ENCODE peak calls at places on chromosome 5, in six cellular contexts. J is Peyer's patch, A is PC-9, Z is IMR-90, X is neuronal stem cell, R is hepatocyte. L is an unnamed sample. For H3K4me1, the result is how much of the 10 kb centered on the place peaks cover.

GRCh38 chr5:129631946-129632345 is 115.9 kb upstream of the MINAR2 start:
- DNase-seq in J (no peak), A (no peak), Z (no peak), X (no peak), R (no peak), L (no peak)

GRCh38 chr5:87268970-87269377 is 1.3 kb downstream of the RASA1 start:
- DNase-seq in J (no peak), A (no peak), Z (no peak), X (no peak), R (no peak), L (no peak)

GRCh38 chr5:9284272-9284671 is 261.6 kb downstream of the SEMA5A start:
- DNase-seq in J (no peak), A (no peak), Z (no peak), X (no peak), R (no peak), L (no peak)

GRCh38 chr5:11234501-11234911 is 473.5 kb upstream of the DAP start:
- DNase-seq in J (no peak), A (no peak), Z (no peak), X (no peak), R (peak), L (no peak)

GRCh38 chr5:106966686-106967315 is 703.9 kb downstream of the EFNA5 start:
- DNase-seq in J (no peak), A (no peak), Z (no peak), X (no peak), R (no peak), L (no peak)

GRCh38 chr5:18483386-18483785 is 849.1 kb downstream of the TAF11L14 start:
- DNase-seq in J (no peak), A (no peak), Z (no peak), X (no peak), R (no peak), L (no peak)

GRCh38 chr5:115450741-115451140 is 93.8 kb downstream of the FEM1C start:
- DNase-seq in J (no peak), A (no peak), Z (peak), X (no peak), R (no peak), L (no peak)

GRCh38 chr5:38634961-38635369 is 78.5 kb upstream of the LIFR start:
- DNase-seq in J (no peak), A (peak), Z (no peak), X (no peak), R (peak), L (no peak)

GRCh38 chr5:140299056-140299455 is 3.8 kb downstream of the PFDN1 start:
- DNase-seq in J (no peak), A (no peak), Z (no peak), X (no peak), R (no peak), L (no peak)

GRCh38 chr5:9516591-9516990 is 29.3 kb downstream of the SEMA5A start:
- DNase-seq in J (no peak), A (no peak), Z (no peak), X (no peak), R (no peak), L (no peak)

GRCh38 chr5:177476531-177477233 is 3.2 kb upstream of the DBN1 start:
- DNase-seq in J (no peak), A (no peak), Z (peak), X (no peak), R (no peak), L (no peak)

GRCh38 chr5:75089662-75090061 is 37.3 kb upstream of the GCNT4 start:
- DNase-seq in J (no peak), A (no peak), Z (no peak), X (no peak), R (no peak), L (no peak)

GRCh38 chr5:181043285-181044092 is 3.4 kb downstream of the BTNL9 start:
- DNase-seq in J (no peak), A (no peak), Z (no peak), X (no peak), R (no peak), L (no peak)

GRCh38 chr5:71810456-71811181 is 91.5 kb downstream of the CARTPT start:
- DNase-seq in J (no peak), A (no peak), Z (no peak), X (no peak), R (no peak), L (no peak)

GRCh38 chr5:78475370-78475769 is 115.0 kb downstream of the SCAMP1 start:
- DNase-seq in J (no peak), A (no peak), Z (no peak), X (no peak), R (no peak), L (no peak)

GRCh38 chr5:66849803-66850202 is 253.6 kb downstream of the MAST4 start:
- DNase-seq in J (no peak), A (no peak), Z (peak), X (no peak), R (no peak), L (no peak)

GRCh38 chr5:140417235-140417634 is 15.6 kb downstream of the ANKHD1 start:
- DNase-seq in J (no peak), A (no peak), Z (no peak), X (no peak), R (no peak), L (no peak)

GRCh38 chr5:158303883-158304282 is 444.9 kb upstream of the CLINT1 start:
- DNase-seq in J (no peak), A (no peak), Z (no peak), X (no peak), R (no peak), L (no peak)

GRCh38 chr5:144468542-144468941 is 297.9 kb downstream of the KCTD16 start:
- DNase-seq in J (no peak), A (no peak), Z (no peak), X (no peak), R (no peak), L (no peak)

GRCh38 chr5:124892185-124892848 is 145.9 kb upstream of the ZNF608 start:
- DNase-seq in J (no peak), A (no peak), Z (no peak), X (no peak), R (no peak), L (no peak)

GRCh38 chr5:109349419-109349818 is 60.4 kb downstream of the PJA2 start:
- DNase-seq in J (no peak), A (no peak), Z (no peak), X (no peak), R (no peak), L (no peak)

GRCh38 chr5:142904421-142904820 is 134.2 kb downstream of the ARHGAP26 start:
- DNase-seq in J (no peak), A (peak), Z (no peak), X (no peak), R (no peak), L (no peak)

GRCh38 chr5:7393921-7394799 is 1.8 kb upstream of the ADCY2 start:
- DNase-seq in J (no peak), A (no peak), Z (no peak), X (no peak), R (no peak), L (no peak)

GRCh38 chr5:177455036-177455660 is 8.5 kb downstream of the PRR7 start:
- DNase-seq in J (peak), A (peak), Z (peak), X (peak), R (peak), L (peak)

GRCh38 chr5:145979270-145980223 is 43.2 kb downstream of the SH3RF2 start:
- DNase-seq in J (no peak), A (no peak), Z (no peak), X (no peak), R (peak), L (no peak)
- H3K4me1 ChIP-seq in J (under half), A (half or more), Z (under half), X (under half), R (half or more), L (under half)

GRCh38 chr5:1495525-1495897 is 28.2 kb downstream of the LPCAT1 start:
- DNase-seq in J (no peak), A (no peak), Z (no peak), X (no peak), R (no peak), L (no peak)

GRCh38 chr5:1499851-1500250 is 23.9 kb downstream of the LPCAT1 start:
- DNase-seq in J (no peak), A (no peak), Z (no peak), X (no peak), R (no peak), L (no peak)

GRCh38 chr5:1497271-1497777 is 26.4 kb downstream of the LPCAT1 start:
- DNase-seq in J (no peak), A (no peak), Z (no peak), X (no peak), R (no peak), L (no peak)

GRCh38 chr5:1498623-1499416 is 24.9 kb downstream of the LPCAT1 start:
- DNase-seq in J (no peak), A (no peak), Z (no peak), X (no peak), R (no peak), L (no peak)

DNA sequence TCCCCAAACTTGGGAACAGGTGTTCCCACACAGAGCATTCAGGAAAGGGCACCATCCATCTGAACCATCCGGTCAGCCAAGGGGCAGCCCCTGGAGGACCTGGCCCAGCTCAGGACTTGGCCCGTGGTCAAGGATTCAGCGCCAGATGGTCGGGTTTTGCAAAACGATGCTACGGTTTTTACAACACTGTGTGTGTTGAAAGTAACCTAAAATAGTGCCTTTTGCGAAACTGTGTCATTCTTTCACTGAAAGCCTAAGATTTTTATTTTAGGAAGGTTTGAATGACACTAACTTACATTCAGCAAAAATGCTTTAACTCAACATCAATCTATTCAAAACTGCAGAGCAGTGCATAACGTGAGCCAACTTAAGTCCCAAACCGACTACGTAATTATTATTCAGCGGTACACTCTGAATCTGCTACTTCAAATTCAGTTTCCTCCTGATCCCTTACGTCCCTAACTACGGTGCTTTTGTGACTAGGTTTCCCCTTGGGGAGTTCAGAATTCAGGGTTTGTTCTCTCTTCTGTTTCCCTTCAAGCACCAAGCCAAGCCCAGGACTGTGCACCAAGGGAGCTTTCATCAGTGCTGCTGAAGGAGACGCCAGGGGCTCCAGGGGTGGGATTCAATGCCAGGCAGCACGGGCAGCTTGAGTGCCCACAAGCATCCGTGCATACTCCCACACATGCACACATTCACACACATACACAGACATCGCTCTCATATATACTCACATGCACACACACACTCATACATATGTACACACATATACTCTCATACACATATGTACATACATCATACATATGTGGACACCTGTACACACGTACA is 25.8 kb downstream of the LPCAT1 start:
- DNase-seq in J (no peak), A (no peak), Z (no peak), X (no peak), R (no peak), L (no peak)
- H3K4me1 ChIP-seq in J (under half), A (under half), Z (under half), X (under half), R (under half), L (under half)

GRCh38 chr5:173327948-173328895 is at the start of gene STC2:
- DNase-seq in J (no peak), A (peak), Z (peak), X (peak), R (peak), L (peak)

GRCh38 chr5:173327084-173327947 is 898 bp downstream of the STC2 start:
- DNase-seq in J (no peak), A (peak), Z (peak), X (peak), R (peak), L (no peak)

GRCh38 chr5:173324115-173325001 is 3.9 kb downstream of the STC2 start:
- DNase-seq in J (no peak), A (no peak), Z (peak), X (no peak), R (peak), L (no peak)

GRCh38 chr5:173325091-173325698 is 3.0 kb downstream of the STC2 start:
- DNase-seq in J (no peak), A (no peak), Z (no peak), X (no peak), R (no peak), L (no peak)

DNA sequence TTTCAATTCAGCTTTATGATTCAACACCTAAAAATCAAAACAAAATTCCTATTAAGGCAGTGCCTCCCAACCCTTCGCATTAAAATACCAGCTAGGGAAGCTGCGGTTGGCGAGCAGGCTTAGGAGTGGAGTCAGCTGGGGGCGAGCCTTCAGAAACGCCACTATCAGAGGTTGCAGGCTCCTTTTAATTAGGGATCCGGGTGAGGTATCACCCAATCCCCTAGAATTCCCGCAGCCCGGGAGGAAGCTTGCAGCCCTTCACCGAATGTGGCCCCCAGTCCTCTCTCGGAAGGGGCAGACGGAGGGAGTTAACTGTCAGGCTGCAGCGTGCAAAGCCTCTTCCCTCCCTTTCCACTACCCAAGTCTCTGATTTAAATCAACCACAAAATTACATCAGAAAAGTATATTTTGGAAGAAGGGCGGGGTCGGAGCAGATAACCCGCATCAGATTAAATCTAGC is 1.7 kb downstream of the STC2 start:
- DNase-seq in J (no peak), A (peak), Z (peak), X (no peak), R (no peak), L (no peak)
- H3K4me1 ChIP-seq in J (under half), A (under half), Z (under half), X (under half), R (half or more), L (under half)

GRCh38 chr5:149379807-149380374 is 799 bp upstream of the IL17B start:
- DNase-seq in J (no peak), A (no peak), Z (no peak), X (no peak), R (no peak), L (no peak)
- H3K4me1 ChIP-seq in J (under half), A (under half), Z (under half), X (under half), R (under half), L (under half)

DNA sequence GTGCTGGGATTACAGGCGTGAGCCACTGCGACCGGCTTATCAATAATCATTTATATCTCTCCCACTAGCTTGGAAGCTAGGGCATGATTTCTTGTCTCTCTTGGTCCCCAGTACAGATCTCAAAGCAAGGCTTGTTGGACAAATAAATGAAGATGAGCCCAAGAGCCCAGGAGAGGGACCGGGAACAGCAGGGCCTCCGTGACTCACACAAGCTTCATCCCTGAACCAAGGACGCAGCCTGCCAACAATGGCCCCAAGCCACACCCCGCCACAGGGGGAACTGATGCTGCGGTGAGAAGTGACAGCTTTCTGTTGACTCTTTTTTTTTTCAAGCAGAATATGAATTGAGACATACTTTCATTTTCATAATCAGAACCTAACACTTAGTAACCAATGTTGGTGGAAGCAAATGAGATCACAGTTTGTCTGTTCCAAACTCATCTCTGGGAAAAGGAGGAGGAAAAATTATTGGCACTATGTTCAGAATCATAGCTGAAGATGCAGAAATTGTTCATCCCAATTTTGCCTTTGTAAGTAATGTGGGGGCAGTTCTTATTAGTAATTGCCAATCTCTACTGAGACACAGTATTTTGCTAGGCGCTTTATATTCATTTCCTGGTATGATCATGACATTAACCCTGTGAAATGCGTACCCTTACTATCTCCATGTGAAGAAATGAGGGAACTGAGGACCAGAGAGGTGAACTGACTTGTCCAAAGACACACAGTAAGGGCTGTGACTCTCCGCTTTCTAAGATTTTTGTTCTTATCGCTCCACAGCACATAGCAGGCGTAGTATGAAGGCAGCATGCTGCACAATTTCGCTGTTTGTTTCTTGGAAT is 6.6 kb upstream of the DUSP1 start:
- DNase-seq in J (peak), A (peak), Z (peak), X (no peak), R (peak), L (no peak)
- H3K4me1 ChIP-seq in J (half or more), A (half or more), Z (under half), X (under half), R (half or more), L (under half)

DNA sequence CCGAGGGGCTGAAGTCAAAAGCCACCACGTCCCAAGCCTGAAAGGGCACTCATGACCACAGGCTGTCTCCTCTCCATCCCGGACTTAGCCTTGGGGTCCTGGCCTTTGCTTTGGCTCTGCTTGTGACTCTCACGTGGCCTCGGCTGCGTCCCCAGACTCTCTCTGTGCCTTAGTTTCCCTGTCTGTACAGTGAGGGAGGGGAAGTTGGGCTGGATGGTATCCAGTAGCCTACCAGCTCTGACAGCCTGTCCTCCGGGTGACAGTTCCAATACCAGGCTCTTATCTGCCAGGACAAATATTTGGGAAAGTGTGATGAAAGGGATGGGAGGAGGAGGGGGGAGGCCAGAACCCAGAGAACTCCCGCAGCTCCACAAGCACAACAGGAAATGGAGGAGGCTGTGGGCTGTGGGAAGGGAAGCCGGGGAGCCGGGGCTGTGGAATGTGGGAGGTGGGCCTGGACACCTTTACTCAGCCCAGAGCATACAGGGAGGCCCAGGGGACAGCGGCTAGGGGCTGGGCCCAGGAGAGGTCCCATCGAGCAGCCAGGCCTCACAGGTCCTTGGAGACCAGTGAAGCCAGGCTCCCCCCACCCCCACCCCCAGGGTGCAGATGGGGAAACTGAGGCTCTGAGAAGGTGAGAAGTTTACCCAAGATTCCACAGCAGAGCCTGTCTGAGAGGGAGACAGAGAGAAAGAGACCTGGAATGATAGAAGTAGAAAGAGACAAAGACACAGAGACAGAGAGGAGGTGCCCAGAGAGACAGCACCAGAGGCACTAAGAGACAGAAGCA is 18.3 kb downstream of the PDGFRB start:
- DNase-seq in J (no peak), A (no peak), Z (peak), X (no peak), R (peak), L (peak)
- H3K4me1 ChIP-seq in J (half or more), A (under half), Z (half or more), X (half or more), R (half or more), L (under half)

L was measured in NT2/D1.